ENCODE peak calls at places on chromosomes 13 and 19, in five cellular contexts. C is prostate gland, J is heart left ventricle, I is ovary, V is K562. M is an unnamed sample.

GRCh38 chr19:37930416-37930815 is 23.4 kb downstream of the SIPA1L3 start:
- DNase-seq in C (no peak), J (no peak), I (no peak), V (no peak), M (no peak)

GRCh38 chr13:51518847-51519246 is 65.4 kb upstream of the WDFY2 start:
- DNase-seq in C (no peak), J (no peak), I (no peak), V (no peak), M (no peak)

GRCh38 chr13:24922390-24923304 is 158.7 kb downstream of the RNF17 start:
- DNase-seq in C (peak; percentile 96), J (peak; percentile 97), I (peak; percentile 96), V (peak; percentile 97), M (peak; percentile 96)

GRCh38 chr13:84744203-84744602 is 861.9 kb upstream of the SLITRK1 start:
- DNase-seq in C (no peak), J (no peak), I (no peak), V (no peak), M (no peak)

GRCh38 chr19:58338825-58339558 is 12.2 kb downstream of the ZSCAN22 start:
- DNase-seq in C (no peak), J (no peak), I (no peak), V (no peak), M (no peak)

GRCh38 chr19:41531438-41532311 is 44.3 kb upstream of the CEACAM21 start:
- DNase-seq in C (peak; percentile 55), J (peak; percentile 87), I (peak; percentile 24), V (peak; percentile 72), M (peak; percentile 79)

GRCh38 chr19:28727133-28727834 is 485.7 kb downstream of the UQCRFS1 start:
- DNase-seq in C (no peak), J (no peak), I (no peak), V (peak; percentile 77), M (no peak)

GRCh38 chr13:21967871-21968270 is 297.0 kb downstream of the FGF9 start:
- DNase-seq in C (no peak), J (no peak), I (no peak), V (no peak), M (no peak)

GRCh38 chr19:2678043-2678671 is 24.3 kb downstream of the GNG7 start:
- DNase-seq in C (no peak), J (no peak), I (no peak), V (no peak), M (no peak)

GRCh38 chr19:35742121-35742724 is at the start of gene IGFLR1:
- DNase-seq in C (no peak), J (no peak), I (no peak), V (no peak), M (no peak)

GRCh38 chr19:3348042-3348441 is 18.3 kb upstream of the NFIC start:
- DNase-seq in C (no peak), J (no peak), I (no peak), V (no peak), M (no peak)

GRCh38 chr19:47362321-47362720 is 13.2 kb downstream of the DHX34 start:
- DNase-seq in C (no peak), J (no peak), I (no peak), V (no peak), M (no peak)

GRCh38 chr19:55340784-55341147 is 1.1 kb downstream of the KMT5C start:
- DNase-seq in C (no peak), J (no peak), I (no peak), V (peak; percentile 63), M (no peak)

GRCh38 chr19:8552810-8553209 is 24.4 kb downstream of the MYO1F start:
- DNase-seq in C (no peak), J (no peak), I (no peak), V (peak; percentile 69), M (no peak)

GRCh38 chr13:106140476-106140875 is 395.0 kb downstream of the EFNB2 start:
- DNase-seq in C (no peak), J (no peak), I (no peak), V (no peak), M (no peak)

GRCh38 chr13:60990032-60990733 is 425.5 kb downstream of the PCDH20 start:
- DNase-seq in C (no peak), J (no peak), I (no peak), V (no peak), M (no peak)

GRCh38 chr13:32917504-32917903 is 98.7 kb upstream of the KL start:
- DNase-seq in C (no peak), J (no peak), I (no peak), V (no peak), M (no peak)

GRCh38 chr13:74026753-74027152 is 107.5 kb downstream of the KLF12 start:
- DNase-seq in C (no peak), J (no peak), I (no peak), V (no peak), M (no peak)

GRCh38 chr13:88068316-88068715 is 397.1 kb downstream of the SLITRK5 start:
- DNase-seq in C (no peak), J (no peak), I (no peak), V (no peak), M (no peak)

GRCh38 chr13:31629085-31629785 is 110.1 kb upstream of the RXFP2 start:
- DNase-seq in C (no peak), J (no peak), I (no peak), V (no peak), M (no peak)

GRCh38 chr19:19445911-19446361 is 40.5 kb downstream of the GATAD2A start:
- DNase-seq in C (no peak), J (no peak), I (no peak), V (no peak), M (no peak)

GRCh38 chr19:47681388-47681787 is 31.8 kb upstream of the EHD2 start:
- DNase-seq in C (no peak), J (no peak), I (no peak), V (no peak), M (no peak)

GRCh38 chr19:1579222-1579621 is 11.1 kb upstream of the MEX3D start:
- DNase-seq in C (no peak), J (no peak), I (no peak), V (no peak), M (no peak)

GRCh38 chr19:31448221-31448657 is 99.0 kb upstream of the TSHZ3 start:
- DNase-seq in C (no peak), J (peak; percentile 70), I (peak; percentile 62), V (no peak), M (peak; percentile 77)

GRCh38 chr19:46984077-46985010 is 35.3 kb upstream of the NPAS1 start:
- DNase-seq in C (no peak), J (no peak), I (no peak), V (no peak), M (peak; percentile 34)

GRCh38 chr13:44302233-44302632 is 71.4 kb upstream of the SERP2 start:
- DNase-seq in C (no peak), J (no peak), I (no peak), V (no peak), M (no peak)

GRCh38 chr13:37014609-37015008 is 14.0 kb downstream of the EXOSC8 start:
- DNase-seq in C (no peak), J (no peak), I (no peak), V (no peak), M (no peak)
- H3K36me3 ChIP-seq in C (no peaks in the 10 kb centered on the region), J (peaks cover 98% of the 10 kb centered on the region), I (no peaks in the 10 kb centered on the region), V (peaks cover 62% of the 10 kb centered on the region), M (no peaks in the 10 kb centered on the region)

GRCh38 chr19:50897191-50897607 is 14.0 kb downstream of the KLK4 start:
- DNase-seq in C (no peak), J (no peak), I (no peak), V (no peak), M (no peak)
- H3K9me3 ChIP-seq in C (no peaks in the 10 kb centered on the region), J (no peaks in the 10 kb centered on the region), I (no peaks in the 10 kb centered on the region), V (peaks cover 3% of the 10 kb centered on the region), M (no peaks in the 10 kb centered on the region)

GRCh38 chr19:11041194-11041593 is 48.1 kb upstream of the LDLR start:
- DNase-seq in C (no peak), J (no peak), I (no peak), V (no peak), M (no peak)

GRCh38 chr19:11044436-11044835 is 44.8 kb upstream of the LDLR start:
- DNase-seq in C (no peak), J (no peak), I (peak; percentile 54), V (no peak), M (peak; percentile 34)

GRCh38 chr19:11038511-11038910 is 50.8 kb upstream of the LDLR start:
- DNase-seq in C (no peak), J (no peak), I (no peak), V (no peak), M (no peak)

GRCh38 chr19:11045536-11045935 is 43.7 kb upstream of the LDLR start:
- DNase-seq in C (no peak), J (no peak), I (no peak), V (no peak), M (no peak)

GRCh38 chr19:11041966-11042627 is 47.2 kb upstream of the LDLR start:
- DNase-seq in C (peak; percentile 52), J (no peak), I (no peak), V (no peak), M (no peak)
- TF ChIP-seq POLR2A in C (no peak), J (no peak), I (no peak), V (no peak), M (no peak)

DNA sequence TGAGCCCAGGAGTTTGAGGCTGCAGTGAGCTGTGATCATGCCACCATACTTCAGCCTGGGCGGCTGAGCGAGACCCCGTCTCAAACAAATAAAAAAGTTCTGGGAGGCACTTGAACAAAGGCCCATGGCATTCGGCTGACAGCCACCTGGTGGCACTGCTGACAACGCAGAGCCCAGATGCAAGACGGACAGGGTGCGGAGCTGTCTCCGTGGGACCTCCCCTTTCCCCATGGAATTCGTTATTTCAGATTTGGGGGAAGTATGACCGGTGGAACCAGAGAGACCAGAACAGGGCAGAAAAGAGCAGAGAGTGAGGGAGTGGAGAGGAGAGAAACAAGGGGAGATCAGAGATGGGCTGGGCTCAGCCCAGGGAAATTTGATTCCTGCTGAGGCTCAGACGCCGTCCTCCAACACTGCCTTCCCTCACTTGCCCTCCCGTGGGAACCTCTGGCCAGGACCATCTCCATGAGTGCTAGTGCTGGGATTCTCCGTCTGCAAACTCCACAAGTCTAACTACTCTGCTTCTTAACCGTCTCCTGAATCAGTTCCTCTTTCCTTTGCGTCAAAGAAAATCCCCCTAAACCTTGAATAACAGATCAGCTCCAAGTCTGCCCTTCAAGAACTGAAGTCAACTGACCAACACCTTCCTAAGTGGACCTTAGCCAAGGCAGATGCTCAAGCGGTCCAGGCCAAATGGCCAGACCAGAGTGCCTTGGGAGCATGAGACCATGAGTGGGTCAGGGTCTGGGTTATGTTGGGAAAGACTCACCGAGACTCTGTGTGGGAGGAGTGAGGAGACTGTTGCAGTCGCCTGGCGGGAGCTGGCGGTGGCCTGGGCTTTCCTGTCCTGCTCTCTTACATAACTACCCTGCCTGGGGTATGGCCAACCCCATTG is 11.9 kb upstream of the ATF5 start:
- DNase-seq in C (peak; percentile 37), J (no peak), I (no peak), V (no peak), M (no peak)
- H3K36me3 ChIP-seq in C (no peaks in the 10 kb centered on the region), J (peaks cover 59% of the 10 kb centered on the region), I (no peaks in the 10 kb centered on the region), V (peaks cover 90% of the 10 kb centered on the region), M (no peaks in the 10 kb centered on the region)

GRCh38 chr19:7454998-7455397 is 33.8 kb downstream of the PEX11G start:
- DNase-seq in C (no peak), J (no peak), I (no peak), V (no peak), M (no peak)

GRCh38 chr19:7447648-7448047 is 41.2 kb downstream of the PEX11G start:
- DNase-seq in C (no peak), J (no peak), I (no peak), V (no peak), M (no peak)

GRCh38 chr19:7455600-7456296 is 33.1 kb downstream of the PEX11G start:
- DNase-seq in C (no peak), J (no peak), I (no peak), V (no peak), M (no peak)

GRCh38 chr19:7445104-7445503 is 43.7 kb downstream of the PEX11G start:
- DNase-seq in C (no peak), J (no peak), I (no peak), V (no peak), M (no peak)

GRCh38 chr19:7450243-7451223 is 38.3 kb downstream of the PEX11G start:
- DNase-seq in C (no peak), J (no peak), I (no peak), V (peak; percentile 38), M (no peak)
- H3K9me3 ChIP-seq in C (no peaks in the 10 kb centered on the region), J (no peaks in the 10 kb centered on the region), I (no peaks in the 10 kb centered on the region), V (peaks cover 15% of the 10 kb centered on the region), M (no peaks in the 10 kb centered on the region)